ENCODE peak calls at places on chromosomes 13 and 19, in eight cellular contexts. P is suprapubic skin, U is stomach, Q is transverse colon, N is breast epithelium, L is HL-60, C is HCT116, S is GM23338. Z is an unnamed sample.

GRCh38 chr13:111956261-111957151 is 110.4 kb upstream of the SOX1 start:
- DNase-seq in P (peak), U (peak), Q (no peak), N (no peak), L (no peak), C (no peak), S (no peak), Z (peak)

GRCh38 chr19:58380037-58380735 is 644 bp downstream of the ZNF837 start:
- DNase-seq in P (no peak), U (no peak), Q (no peak), N (no peak), L (no peak), C (no peak), S (no peak), Z (no peak)

GRCh38 chr13:32496574-32497160 is 41.9 kb downstream of the N4BP2L2 start:
- DNase-seq in P (no peak), U (no peak), Q (no peak), N (no peak), L (no peak), C (no peak), S (no peak), Z (no peak)

GRCh38 chr19:48397636-48398328 is 4.3 kb downstream of the GRIN2D start:
- DNase-seq in P (peak), U (no peak), Q (no peak), N (no peak), L (no peak), C (no peak), S (no peak), Z (no peak)

GRCh38 chr13:104006625-104007061 is 940.4 kb upstream of the SLC10A2 start:
- DNase-seq in P (no peak), U (no peak), Q (no peak), N (no peak), L (no peak), C (no peak), S (no peak), Z (no peak)

GRCh38 chr13:97946951-97947588 is 6.4 kb upstream of the IPO5 start:
- DNase-seq in P (no peak), U (no peak), Q (no peak), N (no peak), L (no peak), C (no peak), S (no peak), Z (no peak)

GRCh38 chr13:113121183-113121927 is 1.2 kb upstream of the F10 start:
- DNase-seq in P (peak), U (no peak), Q (no peak), N (no peak), L (no peak), C (no peak), S (no peak), Z (peak)

GRCh38 chr13:83941669-83942335 is 59.5 kb upstream of the SLITRK1 start:
- DNase-seq in P (no peak), U (no peak), Q (no peak), N (no peak), L (no peak), C (no peak), S (peak), Z (no peak)

GRCh38 chr13:110187501-110188161 is 119.3 kb downstream of the COL4A1 start:
- DNase-seq in P (no peak), U (no peak), Q (no peak), N (no peak), L (no peak), C (no peak), S (no peak), Z (no peak)

GRCh38 chr13:97235549-97236206 is 13.5 kb downstream of the MBNL2 start:
- DNase-seq in P (no peak), U (peak), Q (peak), N (no peak), L (no peak), C (no peak), S (no peak), Z (no peak)

GRCh38 chr13:48560657-48561337 is 27.9 kb upstream of the RCBTB2 start:
- DNase-seq in P (no peak), U (no peak), Q (no peak), N (no peak), L (no peak), C (no peak), S (no peak), Z (no peak)

GRCh38 chr19:28864577-28865042 is 348.3 kb downstream of the UQCRFS1 start:
- DNase-seq in P (no peak), U (peak), Q (peak), N (no peak), L (no peak), C (no peak), S (no peak), Z (no peak)

GRCh38 chr13:34678154-34678553 is 263.9 kb upstream of the NBEA start:
- DNase-seq in P (no peak), U (no peak), Q (no peak), N (no peak), L (no peak), C (no peak), S (no peak), Z (no peak)

GRCh38 chr13:106232680-106233079 is 302.8 kb downstream of the EFNB2 start:
- DNase-seq in P (no peak), U (no peak), Q (no peak), N (no peak), L (no peak), C (no peak), S (peak), Z (no peak)

GRCh38 chr13:45786293-45786920 is 65.1 kb downstream of the SIAH3 start:
- DNase-seq in P (no peak), U (peak), Q (no peak), N (no peak), L (no peak), C (no peak), S (no peak), Z (peak)

GRCh38 chr13:28037399-28037798 is 48.9 kb upstream of the URAD start:
- DNase-seq in P (no peak), U (no peak), Q (no peak), N (no peak), L (peak), C (peak), S (no peak), Z (no peak)

GRCh38 chr19:45191324-45191845 is 12.8 kb downstream of the BLOC1S3 start:
- DNase-seq in P (no peak), U (no peak), Q (no peak), N (peak), L (no peak), C (no peak), S (no peak), Z (no peak)

GRCh38 chr13:49060698-49061387 is 85.1 kb downstream of the FNDC3A start:
- DNase-seq in P (no peak), U (no peak), Q (no peak), N (no peak), L (no peak), C (no peak), S (no peak), Z (no peak)

GRCh38 chr13:48728226-48728625 is 74.5 kb downstream of the CYSLTR2 start:
- DNase-seq in P (no peak), U (no peak), Q (no peak), N (no peak), L (no peak), C (no peak), S (no peak), Z (no peak)

GRCh38 chr19:17035842-17036424 is 9.3 kb upstream of the CPAMD8 start:
- DNase-seq in P (no peak), U (peak), Q (peak), N (no peak), L (peak), C (no peak), S (no peak), Z (no peak)

GRCh38 chr19:8922591-8922990 is 87.6 kb downstream of the MUC16 start:
- DNase-seq in P (no peak), U (no peak), Q (no peak), N (no peak), L (no peak), C (no peak), S (no peak), Z (no peak)

GRCh38 chr19:10587022-10587838 is at the start of gene AP1M2:
- DNase-seq in P (no peak), U (peak), Q (peak), N (no peak), L (no peak), C (peak), S (peak), Z (no peak)

GRCh38 chr19:38975214-38975860 is at the start of gene FBXO17:
- DNase-seq in P (peak), U (peak), Q (peak), N (no peak), L (no peak), C (no peak), S (peak), Z (no peak)

GRCh38 chr13:24159362-24159761 is 1.2 kb upstream of the SPATA13 start:
- DNase-seq in P (no peak), U (no peak), Q (no peak), N (no peak), L (no peak), C (no peak), S (no peak), Z (no peak)

GRCh38 chr19:10010247-10010691 is at the start of gene COL5A3:
- DNase-seq in P (no peak), U (peak), Q (peak), N (no peak), L (no peak), C (no peak), S (peak), Z (no peak)

GRCh38 chr13:110411316-110412105 is 104.4 kb downstream of the COL4A2 start:
- DNase-seq in P (no peak), U (no peak), Q (no peak), N (no peak), L (no peak), C (no peak), S (no peak), Z (peak)

GRCh38 chr13:98581971-98582702 is 5.2 kb upstream of the STK24 start:
- DNase-seq in P (no peak), U (no peak), Q (no peak), N (no peak), L (no peak), C (no peak), S (no peak), Z (peak)

GRCh38 chr13:39692650-39693438 is 37.4 kb downstream of the COG6 start:
- DNase-seq in P (no peak), U (no peak), Q (no peak), N (no peak), L (no peak), C (no peak), S (no peak), Z (no peak)

GRCh38 chr13:99196466-99197256 is 4.0 kb upstream of the UBAC2 start:
- DNase-seq in P (no peak), U (no peak), Q (no peak), N (no peak), L (no peak), C (peak), S (no peak), Z (peak)

GRCh38 chr13:35684432-35684831 is 207.9 kb upstream of the MAB21L1 start:
- DNase-seq in P (no peak), U (no peak), Q (no peak), N (no peak), L (no peak), C (no peak), S (no peak), Z (no peak)

GRCh38 chr19:38730731-38731589 is 13.3 kb downstream of the CAPN12 start:
- DNase-seq in P (peak), U (no peak), Q (no peak), N (peak), L (no peak), C (no peak), S (no peak), Z (no peak)

GRCh38 chr13:32824671-32825070 is 191.6 kb upstream of the KL start:
- DNase-seq in P (no peak), U (no peak), Q (no peak), N (no peak), L (no peak), C (peak), S (peak), Z (no peak)

GRCh38 chr13:74770361-74770760 is 636.2 kb upstream of the KLF12 start:
- DNase-seq in P (no peak), U (no peak), Q (no peak), N (no peak), L (no peak), C (no peak), S (no peak), Z (no peak)

GRCh38 chr19:56170261-56170660 is 5.5 kb upstream of the GALP start:
- DNase-seq in P (no peak), U (no peak), Q (no peak), N (no peak), L (no peak), C (no peak), S (no peak), Z (no peak)

GRCh38 chr13:42815686-42816085 is 34.3 kb downstream of the FAM216B start:
- DNase-seq in P (no peak), U (no peak), Q (no peak), N (no peak), L (no peak), C (no peak), S (no peak), Z (no peak)

GRCh38 chr13:79282976-79283375 is 123.1 kb downstream of the RBM26 start:
- DNase-seq in P (no peak), U (no peak), Q (no peak), N (no peak), L (peak), C (no peak), S (no peak), Z (no peak)

GRCh38 chr19:5250127-5250659 is 90.4 kb downstream of the PTPRS start:
- DNase-seq in P (no peak), U (no peak), Q (peak), N (no peak), L (no peak), C (no peak), S (no peak), Z (no peak)

GRCh38 chr19:1384085-1384462 is 367 bp downstream of the NDUFS7 start:
- DNase-seq in P (no peak), U (no peak), Q (no peak), N (no peak), L (no peak), C (no peak), S (no peak), Z (no peak)

GRCh38 chr19:1383311-1384084 is at the start of gene NDUFS7:
- DNase-seq in P (peak), U (peak), Q (peak), N (peak), L (peak), C (peak), S (peak), Z (no peak)

GRCh38 chr19:1384478-1385110 is 887 bp downstream of the NDUFS7 start:
- DNase-seq in P (no peak), U (no peak), Q (no peak), N (no peak), L (no peak), C (no peak), S (no peak), Z (no peak)

GRCh38 chr19:1382250-1382649 is 1.5 kb upstream of the NDUFS7 start:
- DNase-seq in P (no peak), U (no peak), Q (no peak), N (no peak), L (no peak), C (no peak), S (no peak), Z (no peak)

GRCh38 chr19:1383014-1383310 is 745 bp upstream of the NDUFS7 start:
- DNase-seq in P (no peak), U (no peak), Q (no peak), N (no peak), L (no peak), C (no peak), S (no peak), Z (no peak)
- H3K4me3 ChIP-seq in P (peak), U (peak), Q (no peak), N (peak), L (peak), C (no peak), S (peak), Z (peak)

GRCh38 chr19:1265611-1266115 is 3.5 kb upstream of the CIRBP start:
- DNase-seq in P (peak), U (no peak), Q (peak), N (no peak), L (no peak), C (no peak), S (no peak), Z (peak)
- TF ChIP-seq POLR2AphosphoS5 in P (no peak), U (peak), Q (no peak), N (no peak), L (no peak), C (no peak), S (no peak), Z (no peak)

GRCh38 chr19:13834308-13834790 is 39.1 kb downstream of the ZSWIM4 start:
- DNase-seq in P (no peak), U (no peak), Q (no peak), N (peak), L (no peak), C (no peak), S (no peak), Z (peak)
- H3K4me3 ChIP-seq in P (peak), U (peak), Q (no peak), N (peak), L (no peak), C (no peak), S (peak), Z (peak)

DNA sequence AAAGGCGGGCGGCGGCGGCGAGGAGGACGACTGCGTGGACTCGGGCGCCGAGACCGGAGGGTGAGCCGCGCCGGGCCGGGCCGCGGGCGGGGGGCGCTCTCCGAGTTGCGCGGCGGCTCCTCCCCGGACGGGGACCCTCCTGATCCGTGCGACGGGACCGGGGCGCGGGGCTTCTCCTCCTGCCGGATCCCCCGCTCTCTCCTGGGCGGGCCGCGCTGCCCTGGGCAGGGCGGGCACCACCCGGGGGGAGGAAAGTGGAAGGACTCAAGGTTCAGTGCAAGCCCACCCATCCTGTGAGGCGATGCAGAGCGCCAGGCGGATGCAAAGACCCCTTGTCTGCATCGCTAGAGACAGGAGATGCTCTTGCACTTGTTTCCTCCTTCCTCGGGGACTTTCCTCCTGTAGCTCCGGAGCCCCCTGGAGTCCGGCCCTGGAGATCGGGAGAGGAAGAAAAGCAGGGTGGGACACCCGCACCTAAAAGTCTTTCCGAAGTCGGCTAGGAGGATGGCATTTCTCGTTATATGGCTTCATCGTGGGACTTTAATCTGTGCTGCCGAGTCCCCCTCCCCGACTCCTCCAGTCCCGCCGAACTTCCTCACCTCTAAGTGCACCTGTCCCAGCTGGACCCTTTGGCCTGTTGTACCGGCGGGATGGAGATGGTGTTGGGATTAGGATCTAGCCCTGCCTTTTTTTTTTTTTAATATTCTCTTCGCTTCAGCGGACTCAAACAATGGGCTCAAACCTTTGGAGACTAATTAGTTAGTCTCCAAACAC is 499 bp downstream of the FAM124A start:
- DNase-seq in P (no peak), U (no peak), Q (no peak), N (no peak), L (no peak), C (no peak), S (peak), Z (no peak)
- TF ChIP-seq POLR2AphosphoS5 in P (no peak), U (no peak), Q (no peak), N (no peak), L (no peak), C (no peak), S (no peak), Z (no peak)

GRCh38 chr19:3403489-3404323 is 37.3 kb downstream of the NFIC start:
- DNase-seq in P (peak), U (peak), Q (peak), N (peak), L (no peak), C (no peak), S (peak), Z (no peak)
- H3K4me3 ChIP-seq in P (peak), U (peak), Q (no peak), N (peak), L (no peak), C (no peak), S (no peak), Z (peak)

GRCh38 chr19:42271045-42271419 is 2.0 kb downstream of the CIC start:
- DNase-seq in P (no peak), U (no peak), Q (no peak), N (no peak), L (no peak), C (no peak), S (no peak), Z (no peak)

GRCh38 chr19:42270346-42271044 is 1.4 kb downstream of the CIC start:
- DNase-seq in P (peak), U (peak), Q (peak), N (peak), L (peak), C (no peak), S (no peak), Z (no peak)

GRCh38 chr19:42272989-42273406 is 3.9 kb downstream of the CIC start:
- DNase-seq in P (peak), U (no peak), Q (no peak), N (no peak), L (no peak), C (no peak), S (no peak), Z (no peak)

GRCh38 chr19:42272535-42272897 is 3.5 kb downstream of the CIC start:
- DNase-seq in P (no peak), U (no peak), Q (no peak), N (peak), L (no peak), C (no peak), S (no peak), Z (no peak)

GRCh38 chr19:42271861-42272534 is 2.9 kb downstream of the CIC start:
- DNase-seq in P (peak), U (no peak), Q (no peak), N (no peak), L (no peak), C (no peak), S (no peak), Z (no peak)
- TF ChIP-seq POLR2AphosphoS5 in P (no peak), U (no peak), Q (no peak), N (no peak), L (no peak), C (no peak), S (no peak), Z (no peak)

DNA sequence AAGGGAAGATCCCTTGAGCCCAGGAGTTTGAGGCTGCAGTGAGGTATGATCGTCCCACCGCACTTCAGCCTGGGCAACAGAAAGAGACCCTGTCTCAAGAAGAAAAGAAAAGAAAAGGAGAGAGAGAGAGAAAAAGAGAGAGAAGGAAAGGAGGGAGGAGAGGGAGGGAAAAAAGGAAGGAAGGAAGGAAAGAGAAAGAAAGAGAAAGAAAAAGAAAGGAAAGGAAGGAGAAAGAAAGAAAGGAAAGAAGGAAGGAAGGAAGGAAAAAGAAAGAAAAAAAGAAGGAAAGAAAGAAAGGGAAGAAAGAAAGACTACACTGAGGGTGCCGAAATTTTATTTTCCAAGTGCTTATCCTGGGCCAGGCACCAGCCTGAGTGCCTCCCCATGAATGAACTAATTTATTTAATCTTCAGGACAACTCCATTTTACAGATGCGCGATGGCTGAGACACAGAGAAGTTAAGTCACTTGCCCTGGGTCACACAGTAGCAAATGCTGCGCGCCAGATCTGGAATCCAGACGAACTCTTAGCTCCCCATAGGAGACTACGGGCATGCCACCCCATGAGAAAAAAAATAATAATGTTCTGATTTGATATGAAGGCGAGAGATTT is 2.7 kb downstream of the CDC42EP5 start:
- DNase-seq in P (peak), U (no peak), Q (no peak), N (no peak), L (no peak), C (no peak), S (no peak), Z (no peak)
- H3K4me3 ChIP-seq in P (peak), U (peak), Q (peak), N (peak), L (no peak), C (no peak), S (peak), Z (peak)

GRCh38 chr19:6731822-6732221 is 5.6 kb downstream of the GPR108 start:
- DNase-seq in P (no peak), U (no peak), Q (no peak), N (no peak), L (no peak), C (no peak), S (no peak), Z (no peak)

GRCh38 chr19:6730941-6731670 is 6.3 kb downstream of the GPR108 start:
- DNase-seq in P (no peak), U (no peak), Q (no peak), N (no peak), L (no peak), C (no peak), S (no peak), Z (no peak)

GRCh38 chr19:6729573-6730152 is 7.7 kb downstream of the GPR108 start:
- DNase-seq in P (no peak), U (no peak), Q (no peak), N (no peak), L (no peak), C (no peak), S (no peak), Z (no peak)

GRCh38 chr19:6728346-6728745 is 7.9 kb upstream of the C3 start:
- DNase-seq in P (no peak), U (no peak), Q (no peak), N (no peak), L (peak), C (no peak), S (no peak), Z (no peak)

GRCh38 chr19:6730153-6730804 is 7.1 kb downstream of the GPR108 start:
- DNase-seq in P (no peak), U (peak), Q (peak), N (no peak), L (no peak), C (no peak), S (peak), Z (no peak)
- TF ChIP-seq POLR2AphosphoS5 in P (no peak), U (no peak), Q (no peak), N (no peak), L (no peak), C (no peak), S (no peak), Z (no peak)